ENCODE peak calls at places on chromosomes 16 and 17, in ten cellular contexts. One of them, this sample, is unnamed.

GRCh38 chr17:38587956-38588771 is 17.6 kb downstream of the SRCIN1 start:
- DNase-seq in spleen: no peak
- DNase-seq in IMR-90: no peak
- DNase-seq in esophagus muscularis mucosa: no peak
- DNase-seq in gastrocnemius medialis: no peak
- DNase-seq in heart left ventricle: no peak
- DNase-seq in transverse colon: no peak
- DNase-seq in A549: no peak
- DNase-seq in tibial nerve: no peak
- DNase-seq in prostate gland: no peak
- DNase-seq in this sample: no peak

GRCh38 chr16:3274947-3275346 is 8.3 kb upstream of the ZNF263 start:
- DNase-seq in gastrocnemius medialis: no peak
- DNase-seq in heart left ventricle: no peak
- DNase-seq in tibial nerve: no peak
- DNase-seq in spleen: no peak
- DNase-seq in IMR-90: no peak
- DNase-seq in transverse colon: no peak
- DNase-seq in esophagus muscularis mucosa: no peak
- DNase-seq in A549: no peak
- DNase-seq in prostate gland: no peak
- DNase-seq in this sample: no peak

GRCh38 chr16:25143898-25144297 is 32.4 kb downstream of the LCMT1 start:
- DNase-seq in prostate gland: peak
- DNase-seq in esophagus muscularis mucosa: no peak
- DNase-seq in A549: peak
- DNase-seq in tibial nerve: no peak
- DNase-seq in gastrocnemius medialis: no peak
- DNase-seq in IMR-90: no peak
- DNase-seq in heart left ventricle: no peak
- DNase-seq in transverse colon: peak
- DNase-seq in spleen: no peak
- DNase-seq in this sample: no peak

GRCh38 chr17:38908676-38909181 is 16.7 kb upstream of the LASP1NB start:
- DNase-seq in tibial nerve: no peak
- DNase-seq in esophagus muscularis mucosa: no peak
- DNase-seq in prostate gland: peak
- DNase-seq in heart left ventricle: no peak
- DNase-seq in A549: no peak
- DNase-seq in IMR-90: no peak
- DNase-seq in gastrocnemius medialis: no peak
- DNase-seq in transverse colon: no peak
- DNase-seq in spleen: peak
- DNase-seq in this sample: no peak

GRCh38 chr17:53092072-53092471 is 730.7 kb upstream of the KIF2B start:
- DNase-seq in A549: no peak
- DNase-seq in prostate gland: no peak
- DNase-seq in transverse colon: no peak
- DNase-seq in tibial nerve: no peak
- DNase-seq in heart left ventricle: no peak
- DNase-seq in esophagus muscularis mucosa: no peak
- DNase-seq in gastrocnemius medialis: no peak
- DNase-seq in IMR-90: no peak
- DNase-seq in spleen: no peak
- DNase-seq in this sample: no peak

GRCh38 chr16:88522276-88522949 is 47.8 kb upstream of the ZC3H18 start:
- DNase-seq in tibial nerve: no peak
- DNase-seq in IMR-90: no peak
- DNase-seq in spleen: no peak
- DNase-seq in transverse colon: no peak
- DNase-seq in heart left ventricle: no peak
- DNase-seq in esophagus muscularis mucosa: no peak
- DNase-seq in A549: no peak
- DNase-seq in prostate gland: no peak
- DNase-seq in gastrocnemius medialis: no peak
- DNase-seq in this sample: no peak

GRCh38 chr16:55981557-55981956 is 106.4 kb upstream of the CES5A start:
- DNase-seq in prostate gland: no peak
- DNase-seq in A549: no peak
- DNase-seq in IMR-90: no peak
- DNase-seq in esophagus muscularis mucosa: no peak
- DNase-seq in spleen: no peak
- DNase-seq in gastrocnemius medialis: no peak
- DNase-seq in heart left ventricle: no peak
- DNase-seq in transverse colon: no peak
- DNase-seq in tibial nerve: no peak
- DNase-seq in this sample: no peak

GRCh38 chr17:58352843-58353719 is 1.1 kb upstream of the SUPT4H1 start:
- DNase-seq in spleen: peak
- DNase-seq in tibial nerve: no peak
- DNase-seq in esophagus muscularis mucosa: no peak
- DNase-seq in gastrocnemius medialis: peak
- DNase-seq in A549: no peak
- DNase-seq in IMR-90: peak
- DNase-seq in transverse colon: peak
- DNase-seq in prostate gland: peak
- DNase-seq in heart left ventricle: peak
- DNase-seq in this sample: no peak

GRCh38 chr17:81459224-81459623 is 53.4 kb downstream of the ACTG1 start:
- DNase-seq in gastrocnemius medialis: no peak
- DNase-seq in tibial nerve: no peak
- DNase-seq in spleen: peak
- DNase-seq in prostate gland: no peak
- DNase-seq in heart left ventricle: peak
- DNase-seq in A549: no peak
- DNase-seq in transverse colon: no peak
- DNase-seq in esophagus muscularis mucosa: no peak
- DNase-seq in IMR-90: no peak
- DNase-seq in this sample: no peak

GRCh38 chr16:72442381-72443158 is 270.6 kb upstream of the PMFBP1 start:
- DNase-seq in IMR-90: peak
- DNase-seq in gastrocnemius medialis: no peak
- DNase-seq in esophagus muscularis mucosa: no peak
- DNase-seq in transverse colon: no peak
- DNase-seq in heart left ventricle: no peak
- DNase-seq in tibial nerve: no peak
- DNase-seq in A549: no peak
- DNase-seq in prostate gland: no peak
- DNase-seq in spleen: no peak
- DNase-seq in this sample: no peak

GRCh38 chr17:83026311-83026811 is 53.0 kb upstream of the METRNL start:
- DNase-seq in A549: no peak
- DNase-seq in IMR-90: no peak
- DNase-seq in esophagus muscularis mucosa: no peak
- DNase-seq in spleen: no peak
- DNase-seq in gastrocnemius medialis: no peak
- DNase-seq in tibial nerve: no peak
- DNase-seq in prostate gland: no peak
- DNase-seq in heart left ventricle: no peak
- DNase-seq in transverse colon: no peak
- DNase-seq in this sample: no peak

GRCh38 chr16:73457851-73458250 is 409.9 kb upstream of the ZFHX3 start:
- DNase-seq in IMR-90: no peak
- DNase-seq in prostate gland: no peak
- DNase-seq in transverse colon: no peak
- DNase-seq in tibial nerve: no peak
- DNase-seq in gastrocnemius medialis: no peak
- DNase-seq in spleen: no peak
- DNase-seq in esophagus muscularis mucosa: peak
- DNase-seq in heart left ventricle: no peak
- DNase-seq in A549: no peak
- DNase-seq in this sample: no peak

DNA sequence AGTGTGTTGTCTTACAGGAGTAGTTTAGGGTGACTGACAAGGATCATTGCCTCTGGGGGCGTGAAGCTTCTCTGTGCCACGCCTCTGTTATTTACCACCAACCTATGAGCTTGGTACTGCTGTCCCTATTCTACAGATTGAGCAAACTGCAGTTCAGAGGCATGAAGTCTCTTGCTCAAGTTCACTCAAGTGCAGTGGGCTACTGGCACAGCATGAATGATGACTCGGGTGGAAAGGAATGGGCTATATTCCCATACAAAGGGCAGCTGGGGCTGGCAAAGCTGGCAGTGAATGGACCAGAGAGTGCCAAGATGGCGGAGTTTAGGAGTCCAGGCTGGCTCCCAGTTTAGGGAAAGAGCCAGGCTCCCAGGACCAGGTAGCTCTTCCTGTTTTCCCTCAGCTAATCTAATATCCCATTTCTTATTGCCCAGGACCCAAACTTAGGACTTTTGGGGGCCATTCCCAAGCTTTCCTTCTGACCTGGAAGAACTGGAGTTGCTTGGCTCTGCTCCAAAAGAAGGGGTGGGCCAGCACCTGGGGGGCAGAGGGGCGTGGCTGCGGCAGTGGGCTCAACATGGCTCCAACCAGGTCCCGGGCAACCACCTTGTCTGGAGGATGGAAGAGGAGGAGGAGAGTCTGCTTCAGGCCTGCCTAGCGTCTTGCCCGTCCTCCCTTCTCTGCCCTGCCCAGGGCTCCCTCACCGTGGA is 12.9 kb downstream of the PLK1 start:
- DNase-seq in tibial nerve: no peak
- DNase-seq in IMR-90: no peak
- DNase-seq in transverse colon: no peak
- DNase-seq in esophagus muscularis mucosa: no peak
- DNase-seq in spleen: no peak
- DNase-seq in gastrocnemius medialis: peak
- DNase-seq in prostate gland: no peak
- DNase-seq in heart left ventricle: no peak
- DNase-seq in A549: peak
- DNase-seq in this sample: peak
- TF ChIP-seq POLR2A in tibial nerve: no peak
- TF ChIP-seq POLR2A in IMR-90: no peak
- TF ChIP-seq POLR2A in transverse colon: no peak
- TF ChIP-seq POLR2A in esophagus muscularis mucosa: no peak
- TF ChIP-seq POLR2A in spleen: no peak
- TF ChIP-seq POLR2A in gastrocnemius medialis: no peak
- TF ChIP-seq POLR2A in prostate gland: no peak
- TF ChIP-seq POLR2A in heart left ventricle: no peak
- TF ChIP-seq POLR2A in A549: no peak
- TF ChIP-seq POLR2A in this sample: no peak

GRCh38 chr16:23836078-23836403 is 258 bp downstream of the PRKCB start:
- DNase-seq in heart left ventricle: no peak
- DNase-seq in A549: no peak
- DNase-seq in tibial nerve: no peak
- DNase-seq in gastrocnemius medialis: no peak
- DNase-seq in IMR-90: no peak
- DNase-seq in spleen: no peak
- DNase-seq in prostate gland: no peak
- DNase-seq in transverse colon: no peak
- DNase-seq in esophagus muscularis mucosa: no peak
- DNase-seq in this sample: no peak

GRCh38 chr16:23836404-23837291 is 865 bp downstream of the PRKCB start:
- DNase-seq in prostate gland: no peak
- DNase-seq in A549: no peak
- DNase-seq in tibial nerve: no peak
- DNase-seq in transverse colon: peak
- DNase-seq in IMR-90: no peak
- DNase-seq in esophagus muscularis mucosa: no peak
- DNase-seq in heart left ventricle: no peak
- DNase-seq in spleen: peak
- DNase-seq in gastrocnemius medialis: no peak
- DNase-seq in this sample: no peak

GRCh38 chr16:23833504-23833903 is 2.3 kb upstream of the PRKCB start:
- DNase-seq in esophagus muscularis mucosa: no peak
- DNase-seq in gastrocnemius medialis: no peak
- DNase-seq in spleen: no peak
- DNase-seq in transverse colon: no peak
- DNase-seq in heart left ventricle: no peak
- DNase-seq in A549: no peak
- DNase-seq in tibial nerve: no peak
- DNase-seq in prostate gland: no peak
- DNase-seq in IMR-90: no peak
- DNase-seq in this sample: no peak

GRCh38 chr16:23833960-23834685 is 1.7 kb upstream of the PRKCB start:
- DNase-seq in A549: no peak
- DNase-seq in spleen: no peak
- DNase-seq in gastrocnemius medialis: no peak
- DNase-seq in tibial nerve: no peak
- DNase-seq in transverse colon: no peak
- DNase-seq in heart left ventricle: no peak
- DNase-seq in prostate gland: no peak
- DNase-seq in esophagus muscularis mucosa: no peak
- DNase-seq in IMR-90: no peak
- DNase-seq in this sample: no peak

GRCh38 chr16:23835390-23836077 is at the start of gene PRKCB:
- DNase-seq in transverse colon: peak
- DNase-seq in A549: peak
- DNase-seq in tibial nerve: peak
- DNase-seq in gastrocnemius medialis: peak
- DNase-seq in IMR-90: peak
- DNase-seq in esophagus muscularis mucosa: peak
- DNase-seq in spleen: peak
- DNase-seq in prostate gland: peak
- DNase-seq in heart left ventricle: peak
- DNase-seq in this sample: no peak
- TF ChIP-seq POLR2A in transverse colon: no peak
- TF ChIP-seq POLR2A in A549: no peak
- TF ChIP-seq POLR2A in tibial nerve: no peak
- TF ChIP-seq POLR2A in gastrocnemius medialis: no peak
- TF ChIP-seq POLR2A in IMR-90: no peak
- TF ChIP-seq POLR2A in esophagus muscularis mucosa: no peak
- TF ChIP-seq POLR2A in spleen: no peak
- TF ChIP-seq POLR2A in prostate gland: no peak
- TF ChIP-seq POLR2A in heart left ventricle: no peak
- TF ChIP-seq POLR2A in this sample: no peak

DNA sequence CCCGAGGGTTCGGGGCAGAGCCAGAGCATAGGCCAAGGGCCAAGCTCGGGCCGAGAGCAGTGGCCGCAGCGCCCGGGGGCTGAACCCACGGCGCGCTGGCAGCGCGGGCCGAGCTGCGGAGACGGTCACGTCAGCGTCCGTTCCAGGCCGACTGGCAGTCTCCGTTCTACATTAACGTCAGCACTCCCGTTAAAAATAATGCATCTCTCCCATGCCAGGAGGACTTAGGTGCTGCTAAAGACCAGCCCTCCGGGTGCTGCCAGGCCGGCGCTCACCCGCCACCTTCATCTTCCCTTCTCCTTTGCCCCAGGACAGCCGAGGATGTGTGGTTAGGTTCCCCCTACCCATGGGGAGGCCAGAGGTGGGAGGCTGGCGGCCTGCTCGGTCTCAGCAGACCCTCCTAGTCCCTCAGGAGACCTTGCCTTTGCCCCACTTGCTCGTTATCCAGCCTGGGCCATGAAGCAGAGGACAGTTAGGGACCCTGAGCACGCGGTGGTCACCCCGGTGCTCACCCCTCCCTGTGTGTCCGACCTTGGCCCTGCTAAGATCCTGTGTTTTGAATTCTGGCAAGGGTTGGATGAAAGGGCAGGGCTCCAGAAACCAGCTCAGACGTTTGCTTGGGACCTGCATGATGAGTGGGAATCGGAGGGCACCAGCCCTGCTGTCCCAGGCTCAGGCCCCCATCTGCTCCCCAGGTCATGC is 570 bp downstream of the MPG start:
- DNase-seq in IMR-90: peak
- DNase-seq in spleen: peak
- DNase-seq in transverse colon: no peak
- DNase-seq in A549: no peak
- DNase-seq in prostate gland: no peak
- DNase-seq in heart left ventricle: peak
- DNase-seq in tibial nerve: no peak
- DNase-seq in esophagus muscularis mucosa: no peak
- DNase-seq in gastrocnemius medialis: peak
- DNase-seq in this sample: peak
- TF ChIP-seq POLR2A in IMR-90: peak
- TF ChIP-seq POLR2A in spleen: no peak
- TF ChIP-seq POLR2A in transverse colon: no peak
- TF ChIP-seq POLR2A in A549: peak
- TF ChIP-seq POLR2A in prostate gland: no peak
- TF ChIP-seq POLR2A in heart left ventricle: no peak
- TF ChIP-seq POLR2A in tibial nerve: no peak
- TF ChIP-seq POLR2A in esophagus muscularis mucosa: no peak
- TF ChIP-seq POLR2A in gastrocnemius medialis: peak
- TF ChIP-seq POLR2A in this sample: peak

GRCh38 chr17:34252138-34252889 is 2.8 kb upstream of the CCL2 start:
- DNase-seq in esophagus muscularis mucosa: peak
- DNase-seq in heart left ventricle: peak
- DNase-seq in transverse colon: peak
- DNase-seq in prostate gland: peak
- DNase-seq in IMR-90: peak
- DNase-seq in spleen: peak
- DNase-seq in A549: peak
- DNase-seq in tibial nerve: peak
- DNase-seq in gastrocnemius medialis: peak
- DNase-seq in this sample: no peak
- TF ChIP-seq POLR2A in esophagus muscularis mucosa: no peak
- TF ChIP-seq POLR2A in heart left ventricle: peak
- TF ChIP-seq POLR2A in transverse colon: no peak
- TF ChIP-seq POLR2A in prostate gland: no peak
- TF ChIP-seq POLR2A in IMR-90: peak
- TF ChIP-seq POLR2A in spleen: no peak
- TF ChIP-seq POLR2A in A549: no peak
- TF ChIP-seq POLR2A in tibial nerve: no peak
- TF ChIP-seq POLR2A in gastrocnemius medialis: no peak
- TF ChIP-seq POLR2A in this sample: no peak

This sample was measured in H54.